ENCODE peak calls at places on chromosomes 16 and 17, in six cellular contexts. Z is neural crest cell, C is mesothelial cell of epicardium, U is activated T-helper 1 cell treated with Interleukin-2 at 50 U/mL for 16 hours, Y is myocyte, W is GM18507. P is an unnamed sample.

GRCh38 chr17:6452471-6453266 is 8.4 kb downstream of the PIMREG start:
- DNase-seq in Z (no peak), C (no peak), U (no peak), Y (no peak), W (no peak), P (no peak)

GRCh38 chr16:6804461-6804860 is 528.2 kb upstream of the RBFOX1 start:
- DNase-seq in Z (no peak), C (no peak), U (no peak), Y (no peak), W (no peak), P (peak)

GRCh38 chr16:68898026-68898425 is 54.7 kb downstream of the TANGO6 start:
- DNase-seq in Z (no peak), C (no peak), U (no peak), Y (no peak), W (no peak), P (no peak)

GRCh38 chr17:58331815-58332719 is 3.5 kb upstream of the TSPOAP1 start:
- DNase-seq in Z (no peak), C (no peak), U (peak), Y (no peak), W (no peak), P (no peak)

GRCh38 chr17:32772453-32773025 is 104.4 kb downstream of the MYO1D start:
- DNase-seq in Z (no peak), C (no peak), U (no peak), Y (no peak), W (peak), P (no peak)

GRCh38 chr17:78967782-78968362 is 11.9 kb downstream of the LGALS3BP start:
- DNase-seq in Z (no peak), C (no peak), U (no peak), Y (no peak), W (no peak), P (no peak)

GRCh38 chr16:69078073-69078472 is 27.4 kb upstream of the HAS3 start:
- DNase-seq in Z (no peak), C (no peak), U (no peak), Y (no peak), W (no peak), P (no peak)

GRCh38 chr17:1574697-1575471 is 12.3 kb upstream of the PITPNA start:
- DNase-seq in Z (no peak), C (no peak), U (no peak), Y (no peak), W (no peak), P (no peak)

GRCh38 chr16:15031596-15031995 is 24.3 kb downstream of the NTAN1 start:
- DNase-seq in Z (no peak), C (no peak), U (no peak), Y (no peak), W (no peak), P (no peak)

GRCh38 chr16:18829221-18829620 is 27.9 kb upstream of the ARL6IP1 start:
- DNase-seq in Z (no peak), C (no peak), U (no peak), Y (no peak), W (no peak), P (no peak)

GRCh38 chr16:2210386-2211365 is at the start of gene BRICD5:
- DNase-seq in Z (no peak), C (no peak), U (no peak), Y (peak), W (no peak), P (no peak)

GRCh38 chr17:3983945-3984484 is 19.8 kb upstream of the ATP2A3 start:
- DNase-seq in Z (no peak), C (no peak), U (no peak), Y (no peak), W (no peak), P (no peak)

GRCh38 chr16:85441189-85441889 is 171.8 kb upstream of the GSE1 start:
- DNase-seq in Z (no peak), C (no peak), U (no peak), Y (no peak), W (no peak), P (no peak)

GRCh38 chr17:17175917-17176316 is 30.2 kb downstream of the PLD6 start:
- DNase-seq in Z (no peak), C (no peak), U (no peak), Y (no peak), W (peak), P (no peak)